ENCODE peak calls at places on chromosomes 3 and 15, in seven cellular contexts. X, P, B, F, S, Z and V are unnamed samples. For H3K4me1, the result is how much of the 10 kb centered on the place peaks cover.

GRCh38 chr3:49638445-49638844 is 35.7 kb upstream of the APEH start:
- DNase-seq in X (peak), P (peak), B (peak), F (no peak), S (peak), Z (no peak), V (no peak)

GRCh38 chr15:73694419-73694818 is 10.2 kb downstream of the CD276 start:
- DNase-seq in X (no peak), P (no peak), B (no peak), F (no peak), S (no peak), Z (no peak), V (peak)

GRCh38 chr3:8658326-8659212 is 14.0 kb upstream of the SSUH2 start:
- DNase-seq in X (peak), P (peak), B (no peak), F (peak), S (peak), Z (no peak), V (peak)

GRCh38 chr3:48440590-48440958 is 517 bp downstream of the TMA7 start:
- DNase-seq in X (no peak), P (peak), B (no peak), F (no peak), S (peak), Z (no peak), V (peak)

GRCh38 chr3:123723527-123724168 is 138.8 kb upstream of the HACD2 start:
- DNase-seq in X (peak), P (peak), B (peak), F (peak), S (peak), Z (peak), V (peak)

GRCh38 chr15:71044006-71044405 is 71.3 kb upstream of the THSD4 start:
- DNase-seq in X (peak), P (no peak), B (no peak), F (no peak), S (no peak), Z (no peak), V (no peak)

GRCh38 chr15:99241752-99242151 is 7.6 kb downstream of the TTC23 start:
- DNase-seq in X (no peak), P (no peak), B (no peak), F (no peak), S (peak), Z (no peak), V (no peak)

GRCh38 chr3:142447308-142447851 is 457 bp downstream of the XRN1 start:
- DNase-seq in X (peak), P (peak), B (peak), F (no peak), S (peak), Z (peak), V (peak)

GRCh38 chr3:183260167-183260904 is 7.3 kb downstream of the B3GNT5 start:
- DNase-seq in X (no peak), P (no peak), B (no peak), F (no peak), S (no peak), Z (peak), V (no peak)

GRCh38 chr3:25589783-25590258 is 74.9 kb downstream of the TOP2B start:
- DNase-seq in X (no peak), P (peak), B (no peak), F (peak), S (no peak), Z (no peak), V (no peak)

GRCh38 chr15:35484231-35484945 is 61.6 kb downstream of the DPH6 start:
- DNase-seq in X (no peak), P (no peak), B (no peak), F (no peak), S (no peak), Z (no peak), V (no peak)

GRCh38 chr15:24772256-24772655 is 96.7 kb downstream of the NPAP1 start:
- DNase-seq in X (no peak), P (no peak), B (no peak), F (no peak), S (no peak), Z (no peak), V (no peak)

GRCh38 chr3:59101091-59101738 is 51.4 kb upstream of the CFAP20DC start:
- DNase-seq in X (peak), P (no peak), B (no peak), F (no peak), S (no peak), Z (no peak), V (no peak)

GRCh38 chr3:134682196-134682880 is 31.5 kb upstream of the KY start:
- DNase-seq in X (peak), P (no peak), B (no peak), F (no peak), S (no peak), Z (no peak), V (no peak)

GRCh38 chr15:94225616-94226015 is 5.7 kb upstream of the MCTP2 start:
- DNase-seq in X (peak), P (no peak), B (no peak), F (no peak), S (no peak), Z (no peak), V (no peak)

GRCh38 chr3:17179381-17180205 is 294.8 kb downstream of the PLCL2 start:
- DNase-seq in X (peak), P (no peak), B (no peak), F (peak), S (no peak), Z (peak), V (no peak)

GRCh38 chr15:31333820-31334219 is 7.2 kb downstream of the KLF13 start:
- DNase-seq in X (no peak), P (no peak), B (no peak), F (no peak), S (no peak), Z (no peak), V (no peak)

GRCh38 chr3:40109641-40110490 is 199.6 kb upstream of the EIF1B start:
- DNase-seq in X (no peak), P (peak), B (no peak), F (no peak), S (no peak), Z (peak), V (no peak)

GRCh38 chr3:181952221-181952620 is 240.5 kb downstream of the SOX2 start:
- DNase-seq in X (peak), P (no peak), B (no peak), F (no peak), S (no peak), Z (no peak), V (no peak)

GRCh38 chr3:184345678-184346144 is 8.3 kb downstream of the FAM131A start:
- DNase-seq in X (no peak), P (peak), B (peak), F (peak), S (peak), Z (peak), V (peak)

GRCh38 chr3:15099364-15100098 is 583 bp upstream of the RBSN start:
- DNase-seq in X (no peak), P (no peak), B (no peak), F (no peak), S (no peak), Z (no peak), V (no peak)

GRCh38 chr3:3740061-3740460 is 59.2 kb upstream of the LRRN1 start:
- DNase-seq in X (no peak), P (no peak), B (no peak), F (no peak), S (no peak), Z (no peak), V (no peak)

GRCh38 chr3:168812234-168812633 is 716.5 kb upstream of the GOLIM4 start:
- DNase-seq in X (no peak), P (no peak), B (no peak), F (no peak), S (no peak), Z (no peak), V (no peak)

GRCh38 chr3:150074697-150075416 is 104.2 kb upstream of the PFN2 start:
- DNase-seq in X (no peak), P (no peak), B (no peak), F (no peak), S (no peak), Z (peak), V (no peak)

GRCh38 chr15:52171386-52171785 is 19.8 kb downstream of the GNB5 start:
- DNase-seq in X (no peak), P (no peak), B (no peak), F (no peak), S (no peak), Z (no peak), V (no peak)

GRCh38 chr3:114231616-114232015 is 5.8 kb downstream of the ZNF80 start:
- DNase-seq in X (no peak), P (no peak), B (no peak), F (no peak), S (no peak), Z (no peak), V (no peak)

GRCh38 chr3:145807990-145808389 is 353.0 kb downstream of the PLOD2 start:
- DNase-seq in X (peak), P (peak), B (no peak), F (peak), S (peak), Z (no peak), V (peak)

GRCh38 chr3:56087460-56087859 is 380.8 kb downstream of the ERC2 start:
- DNase-seq in X (no peak), P (no peak), B (no peak), F (no peak), S (no peak), Z (no peak), V (no peak)

GRCh38 chr15:96353378-96353930 is 23.0 kb downstream of the NR2F2 start:
- DNase-seq in X (no peak), P (no peak), B (no peak), F (no peak), S (no peak), Z (no peak), V (no peak)
- H3K27ac ChIP-seq in X (peak), P (no peak), B (no peak), F (peak), S (peak), Z (no peak), V (peak)

GRCh38 chr3:138609898-138610266 is 1.3 kb downstream of the FAIM start:
- DNase-seq in X (no peak), P (no peak), B (no peak), F (no peak), S (no peak), Z (peak), V (no peak)
- H3K4me3 ChIP-seq in X (peak), P (no peak), B (peak), F (no peak), S (no peak), Z (peak), V (peak)

GRCh38 chr15:39286706-39287105 is 294.2 kb upstream of the THBS1 start:
- DNase-seq in X (no peak), P (no peak), B (no peak), F (no peak), S (no peak), Z (no peak), V (no peak)
- H3K4me1 ChIP-seq in X (under half), P (under half), B (under half), F (under half), S (under half), Z (under half), V (under half)

GRCh38 chr3:66803206-66803605 is 194.9 kb upstream of the KBTBD8 start:
- DNase-seq in X (no peak), P (no peak), B (no peak), F (no peak), S (no peak), Z (peak), V (no peak)

GRCh38 chr3:66808891-66809578 is 189.1 kb upstream of the KBTBD8 start:
- DNase-seq in X (no peak), P (no peak), B (no peak), F (no peak), S (peak), Z (no peak), V (no peak)

GRCh38 chr3:66800941-66801545 is 197.1 kb upstream of the KBTBD8 start:
- DNase-seq in X (peak), P (no peak), B (no peak), F (no peak), S (no peak), Z (no peak), V (no peak)

GRCh38 chr3:66809579-66809958 is 188.5 kb upstream of the KBTBD8 start:
- DNase-seq in X (no peak), P (no peak), B (no peak), F (no peak), S (no peak), Z (peak), V (no peak)

DNA sequence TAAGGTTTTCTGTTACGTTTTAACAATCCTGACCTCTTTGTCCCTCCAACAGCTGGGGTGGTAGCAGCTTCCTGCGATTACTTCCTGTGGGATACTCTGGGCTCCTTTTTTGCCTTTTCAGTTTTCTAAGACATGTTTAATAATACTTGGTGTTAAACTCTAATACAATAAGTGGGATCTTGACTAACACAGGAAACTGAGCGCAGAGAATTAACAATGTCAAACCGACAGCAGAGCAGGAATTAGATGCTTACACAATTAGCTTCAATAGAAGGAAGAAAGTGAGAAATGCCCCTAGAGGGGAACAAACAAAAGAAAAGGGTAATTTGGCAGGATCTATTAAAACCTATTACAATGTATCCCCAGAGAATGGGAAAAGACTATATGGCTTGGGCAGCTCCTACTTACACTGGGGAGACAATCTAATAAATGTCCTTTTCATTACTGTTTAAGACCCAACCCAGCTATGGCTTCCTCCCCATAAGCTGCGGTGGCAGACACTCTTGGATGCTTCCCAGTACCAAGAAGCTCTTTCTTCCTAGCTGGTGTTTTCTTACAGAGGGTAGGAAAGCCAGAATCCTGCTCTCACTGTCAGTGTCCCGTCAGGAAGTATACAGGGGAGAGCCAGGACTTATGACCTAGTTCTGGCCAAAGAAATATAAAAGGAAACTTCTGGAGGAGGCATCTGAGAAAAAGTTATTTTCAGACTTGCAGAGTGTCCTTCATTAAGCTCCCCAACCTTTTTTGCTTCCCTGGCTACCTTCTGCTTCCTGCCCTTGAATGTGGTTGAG is 194.2 kb upstream of the KBTBD8 start:
- DNase-seq in X (no peak), P (no peak), B (no peak), F (no peak), S (no peak), Z (no peak), V (no peak)
- H3K27ac ChIP-seq in X (no peak), P (no peak), B (no peak), F (no peak), S (no peak), Z (no peak), V (no peak)